ENCODE peak calls at places on chromosomes 16 and 17, in four cellular contexts. One of them, this sample, is unnamed.

GRCh38 chr17:56881685-56882295 is 32.1 kb downstream of the TRIM25 start:
- DNase-seq in EL: no peak
- DNase-seq in activated naive CD8-positive, alpha-beta T cell treated with anti-CD3 and anti-CD28 coated beads for 36 hours: no peak
- DNase-seq in frontal cortex: no peak
- DNase-seq in this sample: no peak

GRCh38 chr17:18158022-18158600 is 25.5 kb upstream of the ALKBH5 start:
- DNase-seq in EL: peak
- DNase-seq in activated naive CD8-positive, alpha-beta T cell treated with anti-CD3 and anti-CD28 coated beads for 36 hours: peak
- DNase-seq in frontal cortex: peak
- DNase-seq in this sample: peak

GRCh38 chr16:50593410-50594139 is 45.4 kb downstream of the NKD1 start:
- DNase-seq in EL: no peak
- DNase-seq in activated naive CD8-positive, alpha-beta T cell treated with anti-CD3 and anti-CD28 coated beads for 36 hours: no peak
- DNase-seq in frontal cortex: no peak
- DNase-seq in this sample: no peak

GRCh38 chr17:31415004-31415454 is 23.6 kb downstream of the RAB11FIP4 start:
- DNase-seq in EL: no peak
- DNase-seq in activated naive CD8-positive, alpha-beta T cell treated with anti-CD3 and anti-CD28 coated beads for 36 hours: no peak
- DNase-seq in frontal cortex: no peak
- DNase-seq in this sample: no peak

GRCh38 chr17:75909051-75909811 is 4.5 kb upstream of the MRPL38 start:
- DNase-seq in EL: no peak
- DNase-seq in activated naive CD8-positive, alpha-beta T cell treated with anti-CD3 and anti-CD28 coated beads for 36 hours: no peak
- DNase-seq in frontal cortex: no peak
- DNase-seq in this sample: peak

GRCh38 chr17:59643159-59643857 is 23.6 kb downstream of the CLTC start:
- DNase-seq in EL: no peak
- DNase-seq in activated naive CD8-positive, alpha-beta T cell treated with anti-CD3 and anti-CD28 coated beads for 36 hours: no peak
- DNase-seq in frontal cortex: no peak
- DNase-seq in this sample: no peak

GRCh38 chr17:29931253-29931932 is 1.4 kb upstream of the SSH2 start:
- DNase-seq in EL: peak
- DNase-seq in activated naive CD8-positive, alpha-beta T cell treated with anti-CD3 and anti-CD28 coated beads for 36 hours: peak
- DNase-seq in frontal cortex: peak
- DNase-seq in this sample: peak

GRCh38 chr17:1617620-1618174 is 10.9 kb downstream of the SLC43A2 start:
- DNase-seq in EL: peak
- DNase-seq in activated naive CD8-positive, alpha-beta T cell treated with anti-CD3 and anti-CD28 coated beads for 36 hours: no peak
- DNase-seq in frontal cortex: no peak
- DNase-seq in this sample: no peak

GRCh38 chr17:48633266-48633816 is 7.2 kb upstream of the HOXB9 start:
- DNase-seq in EL: no peak
- DNase-seq in activated naive CD8-positive, alpha-beta T cell treated with anti-CD3 and anti-CD28 coated beads for 36 hours: no peak
- DNase-seq in frontal cortex: no peak
- DNase-seq in this sample: no peak

GRCh38 chr17:28744104-28744801 is 442 bp downstream of the TRAF4 start:
- DNase-seq in EL: peak
- DNase-seq in activated naive CD8-positive, alpha-beta T cell treated with anti-CD3 and anti-CD28 coated beads for 36 hours: peak
- DNase-seq in frontal cortex: peak
- DNase-seq in this sample: no peak

GRCh38 chr17:14107889-14108288 is 38.6 kb downstream of the COX10 start:
- DNase-seq in EL: no peak
- DNase-seq in activated naive CD8-positive, alpha-beta T cell treated with anti-CD3 and anti-CD28 coated beads for 36 hours: no peak
- DNase-seq in frontal cortex: no peak
- DNase-seq in this sample: no peak

GRCh38 chr16:11076259-11077018 is 132.1 kb downstream of the CLEC16A start:
- DNase-seq in EL: no peak
- DNase-seq in activated naive CD8-positive, alpha-beta T cell treated with anti-CD3 and anti-CD28 coated beads for 36 hours: peak
- DNase-seq in frontal cortex: no peak
- DNase-seq in this sample: no peak

GRCh38 chr17:80698297-80698696 is 153.7 kb downstream of the RPTOR start:
- DNase-seq in EL: no peak
- DNase-seq in activated naive CD8-positive, alpha-beta T cell treated with anti-CD3 and anti-CD28 coated beads for 36 hours: no peak
- DNase-seq in frontal cortex: no peak
- DNase-seq in this sample: no peak

GRCh38 chr17:69067274-69068047 is 6.7 kb upstream of the ABCA9 start:
- DNase-seq in EL: no peak
- DNase-seq in activated naive CD8-positive, alpha-beta T cell treated with anti-CD3 and anti-CD28 coated beads for 36 hours: no peak
- DNase-seq in frontal cortex: no peak
- DNase-seq in this sample: no peak

GRCh38 chr17:64291268-64291851 is 28.3 kb upstream of the TEX2 start:
- DNase-seq in EL: no peak
- DNase-seq in activated naive CD8-positive, alpha-beta T cell treated with anti-CD3 and anti-CD28 coated beads for 36 hours: no peak
- DNase-seq in frontal cortex: no peak
- DNase-seq in this sample: no peak

GRCh38 chr16:75326333-75326732 is 74.9 kb upstream of the BCAR1 start:
- DNase-seq in EL: no peak
- DNase-seq in activated naive CD8-positive, alpha-beta T cell treated with anti-CD3 and anti-CD28 coated beads for 36 hours: no peak
- DNase-seq in frontal cortex: no peak
- DNase-seq in this sample: peak

GRCh38 chr17:50619489-50619888 is 15.2 kb upstream of the ABCC3 start:
- DNase-seq in EL: no peak
- DNase-seq in activated naive CD8-positive, alpha-beta T cell treated with anti-CD3 and anti-CD28 coated beads for 36 hours: no peak
- DNase-seq in frontal cortex: no peak
- DNase-seq in this sample: no peak

GRCh38 chr17:48603959-48604769 is 622 bp downstream of the HOXB6 start:
- DNase-seq in EL: no peak
- DNase-seq in activated naive CD8-positive, alpha-beta T cell treated with anti-CD3 and anti-CD28 coated beads for 36 hours: no peak
- DNase-seq in frontal cortex: no peak
- DNase-seq in this sample: peak

GRCh38 chr16:49000594-49000993 is 281.0 kb downstream of the CBLN1 start:
- DNase-seq in EL: no peak
- DNase-seq in activated naive CD8-positive, alpha-beta T cell treated with anti-CD3 and anti-CD28 coated beads for 36 hours: no peak
- DNase-seq in frontal cortex: no peak
- DNase-seq in this sample: no peak

GRCh38 chr16:75080205-75081029 is 36.2 kb downstream of the LDHD start:
- DNase-seq in EL: peak
- DNase-seq in activated naive CD8-positive, alpha-beta T cell treated with anti-CD3 and anti-CD28 coated beads for 36 hours: no peak
- DNase-seq in frontal cortex: no peak
- DNase-seq in this sample: no peak

GRCh38 chr16:70399951-70400350 is 38.9 kb downstream of the ST3GAL2 start:
- DNase-seq in EL: no peak
- DNase-seq in activated naive CD8-positive, alpha-beta T cell treated with anti-CD3 and anti-CD28 coated beads for 36 hours: no peak
- DNase-seq in frontal cortex: no peak
- DNase-seq in this sample: no peak

GRCh38 chr17:79992657-79993389 is 42.8 kb downstream of the TBC1D16 start:
- DNase-seq in EL: no peak
- DNase-seq in activated naive CD8-positive, alpha-beta T cell treated with anti-CD3 and anti-CD28 coated beads for 36 hours: peak
- DNase-seq in frontal cortex: no peak
- DNase-seq in this sample: peak

GRCh38 chr17:43010667-43011308 is 4.2 kb downstream of the IFI35 start:
- DNase-seq in EL: no peak
- DNase-seq in activated naive CD8-positive, alpha-beta T cell treated with anti-CD3 and anti-CD28 coated beads for 36 hours: no peak
- DNase-seq in frontal cortex: no peak
- DNase-seq in this sample: no peak

GRCh38 chr16:75148311-75149195 is at the start of gene ZFP1:
- DNase-seq in EL: peak
- DNase-seq in activated naive CD8-positive, alpha-beta T cell treated with anti-CD3 and anti-CD28 coated beads for 36 hours: peak
- DNase-seq in frontal cortex: peak
- DNase-seq in this sample: peak

GRCh38 chr17:59829217-59830006 is 63.3 kb downstream of the TUBD1 start:
- DNase-seq in EL: peak
- DNase-seq in activated naive CD8-positive, alpha-beta T cell treated with anti-CD3 and anti-CD28 coated beads for 36 hours: peak
- DNase-seq in frontal cortex: no peak
- DNase-seq in this sample: peak

GRCh38 chr16:64406661-64407267 is 715.1 kb downstream of the CDH11 start:
- DNase-seq in EL: no peak
- DNase-seq in activated naive CD8-positive, alpha-beta T cell treated with anti-CD3 and anti-CD28 coated beads for 36 hours: no peak
- DNase-seq in frontal cortex: no peak
- DNase-seq in this sample: no peak